ENCODE peak calls at places on chromosomes 7 and 10, in four cellular contexts. L is ELR; E is AG10803; M is stimulated activated CD4-positive, alpha-beta T cell treated with anti-CD3 and anti-CD28 coated beads, Interleukin-4, amount 100 ng/mL, for 24 hours. R is an unnamed sample.

GRCh38 chr7:74479961-74480829 is 26.5 kb downstream of the GTF2IRD1 start:
- DNase-seq in L (peak; percentile 90), E (peak; percentile 90), M (no peak), R (peak; percentile 95)

GRCh38 chr10:7306147-7306546 is 104.7 kb downstream of the SFMBT2 start:
- DNase-seq in L (no peak), M (no peak), E (no peak), R (no peak)

GRCh38 chr7:76091506-76091905 is 43.6 kb downstream of the MDH2 start:
- DNase-seq in M (no peak), L (no peak), E (no peak), R (no peak)

GRCh38 chr10:127907411-127908105 is 655 bp downstream of the PTPRE start:
- DNase-seq in E (peak; percentile 82), M (peak; percentile 19), L (peak; percentile 19), R (peak; percentile 55)

GRCh38 chr10:123390332-123390731 is 236.1 kb downstream of the BUB3 start:
- DNase-seq in L (no peak), E (no peak), M (no peak), R (no peak)

GRCh38 chr10:116511365-116511764 is 34.4 kb upstream of the PNLIP start:
- DNase-seq in L (no peak), E (no peak), M (no peak), R (no peak)

GRCh38 chr10:22690614-22691431 is 23.6 kb downstream of the PIP4K2A start:
- DNase-seq in E (peak; percentile 56), L (peak; percentile 7), M (no peak), R (peak; percentile 51)

GRCh38 chr7:107961399-107961798 is 41.6 kb downstream of the LAMB1 start:
- DNase-seq in L (no peak), E (peak; percentile 31), M (no peak), R (peak; percentile 45)

GRCh38 chr7:26166681-26167266 is 14.8 kb downstream of the NFE2L3 start:
- DNase-seq in M (no peak), L (no peak), E (no peak), R (no peak)

GRCh38 chr10:133274751-133275682 is 1.7 kb downstream of the ADAM8 start:
- DNase-seq in L (peak; percentile 69), M (peak; percentile 87), E (no peak), R (no peak)

GRCh38 chr7:130440527-130441365 is at the start of gene CEP41:
- DNase-seq in E (peak; percentile 96), M (peak; percentile 95), L (peak; percentile 96), R (peak; percentile 95)

GRCh38 chr10:43679509-43679908 is 30.8 kb upstream of the ZNF32 start:
- DNase-seq in M (no peak), E (peak; percentile 55), L (no peak), R (peak; percentile 64)

GRCh38 chr7:65951837-65952578 is 30.0 kb downstream of the GUSB start:
- DNase-seq in E (no peak), L (no peak), M (no peak), R (no peak)